ENCODE peak calls at places on chromosomes 16 and 17, in ten cellular contexts. S is AG09309, P is mucosa of descending colon, K is right lobe of liver, D is upper lobe of right lung, J is RWPE2, Y is heart left ventricle, L is MCF 10A, I is heart right ventricle, W is GM20000. M is an unnamed sample.

GRCh38 chr17:48472485-48473281 is 42.7 kb upstream of the SKAP1 start:
- DNase-seq in P (no peak), K (no peak), L (no peak), W (no peak), J (no peak), I (no peak), S (no peak), D (no peak), Y (no peak), M (no peak)

GRCh38 chr17:67605259-67605912 is 112.3 kb upstream of the NOL11 start:
- DNase-seq in W (no peak), L (no peak), K (peak; percentile 73), J (peak; percentile 11), P (no peak), D (no peak), Y (peak; percentile 79), S (no peak), I (peak; percentile 66), M (no peak)

GRCh38 chr17:44216173-44216572 is 3.3 kb downstream of the UBTF start:
- DNase-seq in P (no peak), I (no peak), K (no peak), S (no peak), W (peak; percentile 52), D (no peak), Y (no peak), J (no peak), L (no peak), M (no peak)

GRCh38 chr16:68744744-68745280 is 7.7 kb downstream of the CDH1 start:
- DNase-seq in D (peak; percentile 74), L (peak; percentile 64), Y (no peak), P (peak; percentile 72), I (no peak), W (no peak), K (peak; percentile 76), S (no peak), J (peak; percentile 92), M (no peak)

GRCh38 chr16:10111156-10111761 is 71.0 kb downstream of the GRIN2A start:
- DNase-seq in L (no peak), Y (no peak), J (no peak), K (no peak), S (no peak), D (no peak), P (no peak), I (no peak), W (no peak), M (no peak)

GRCh38 chr16:57147381-57148191 is 38.3 kb downstream of the PSME3IP1 start:
- DNase-seq in J (no peak), I (peak; percentile 61), P (no peak), D (no peak), L (no peak), Y (no peak), S (peak; percentile 51), W (peak; percentile 39), K (peak; percentile 44), M (peak; percentile 13)

GRCh38 chr16:63787014-63787413 is 1334.8 kb downstream of the CDH11 start:
- DNase-seq in I (no peak), D (no peak), S (no peak), K (no peak), L (peak; percentile 11), J (no peak), W (no peak), P (no peak), Y (no peak), M (no peak)

GRCh38 chr17:17749025-17749772 is 67.9 kb downstream of the RAI1 start:
- DNase-seq in J (no peak), P (no peak), K (no peak), L (no peak), I (peak; percentile 32), W (peak; percentile 55), D (no peak), Y (no peak), S (no peak), M (no peak)

GRCh38 chr16:88302666-88303065 is 80.1 kb upstream of the ZNF469 start:
- DNase-seq in P (no peak), W (no peak), K (no peak), I (no peak), J (no peak), Y (no peak), L (no peak), D (no peak), S (no peak), M (no peak)

GRCh38 chr16:86980644-86981043 is 336.5 kb downstream of the C16orf95 start:
- DNase-seq in S (no peak), I (no peak), J (no peak), Y (no peak), P (no peak), W (no peak), L (no peak), K (no peak), D (no peak), M (no peak)

GRCh38 chr17:78343099-78343432 is 16.8 kb downstream of the SOCS3 start:
- DNase-seq in Y (peak; percentile 84), S (no peak), K (no peak), J (no peak), W (no peak), I (peak; percentile 86), L (peak; percentile 85), P (peak; percentile 65), D (peak; percentile 80), M (no peak)

GRCh38 chr16:3952342-3953131 is 72.0 kb upstream of the CREBBP start:
- DNase-seq in L (peak; percentile 45), J (no peak), Y (peak; percentile 86), K (no peak), P (peak; percentile 41), S (no peak), W (no peak), D (peak; percentile 48), I (peak; percentile 85), M (no peak)

GRCh38 chr16:10828851-10829331 is 10.3 kb upstream of the TVP23A start:
- DNase-seq in J (no peak), K (peak; percentile 94), W (no peak), L (peak; percentile 99), P (peak; percentile 81), I (peak; percentile 93), D (peak; percentile 97), S (peak; percentile 64), Y (peak; percentile 96), M (peak; percentile 83)

GRCh38 chr17:10756146-10756545 is 26.3 kb upstream of the TMEM220 start:
- DNase-seq in S (no peak), D (no peak), W (no peak), I (no peak), Y (no peak), P (no peak), K (no peak), L (no peak), J (no peak), M (no peak)

GRCh38 chr17:10755592-10756127 is 25.8 kb upstream of the TMEM220 start:
- DNase-seq in I (no peak), K (no peak), Y (no peak), J (no peak), S (no peak), P (no peak), L (no peak), D (no peak), W (no peak), M (no peak)

GRCh38 chr17:10752696-10753095 is 22.9 kb upstream of the TMEM220 start:
- DNase-seq in Y (no peak), D (no peak), S (no peak), W (no peak), J (no peak), P (no peak), L (no peak), K (no peak), I (no peak), M (no peak)

GRCh38 chr17:10754861-10755591 is 25.2 kb upstream of the TMEM220 start:
- DNase-seq in S (no peak), I (no peak), Y (no peak), D (no peak), P (no peak), J (no peak), W (no peak), K (no peak), L (no peak), M (no peak)

GRCh38 chr17:10754109-10754508 is 24.3 kb upstream of the TMEM220 start:
- DNase-seq in P (peak; percentile 69), I (no peak), K (no peak), Y (no peak), J (no peak), L (peak; percentile 44), S (no peak), W (peak; percentile 40), D (no peak), M (no peak)
- TF ChIP-seq CTCF in P (no peak), I (peak; percentile 41), K (peak; percentile 33), Y (no peak), J (peak; percentile 40), L (peak; percentile 22), S (peak; percentile 43), W (peak; percentile 26), D (peak; percentile 18), M (no peak)

DNA sequence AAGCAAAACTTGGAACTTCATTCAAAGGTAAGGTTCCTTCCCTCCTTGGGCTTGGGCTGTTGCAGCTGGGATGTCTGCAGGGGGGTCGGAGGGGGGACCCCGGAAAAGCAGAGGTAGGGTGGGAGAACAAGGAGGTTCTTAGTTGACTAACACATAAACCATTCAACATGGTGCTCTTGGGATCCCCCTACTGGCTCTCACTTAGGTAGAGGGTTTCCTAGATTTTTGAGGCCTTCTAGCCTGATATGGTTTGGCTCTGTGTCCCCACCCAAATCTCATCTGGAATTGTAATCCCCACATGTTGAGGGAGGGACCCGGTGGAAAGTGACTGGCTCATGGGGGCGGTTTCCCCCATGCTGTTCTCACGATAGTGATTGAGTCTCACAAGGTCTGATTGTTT is 93.9 kb downstream of the RGS9 start:
- DNase-seq in J (no peak), I (no peak), Y (no peak), S (no peak), W (no peak), D (no peak), L (no peak), K (no peak), P (no peak), M (no peak)
- TF ChIP-seq CTCF in J (no peak), I (no peak), Y (no peak), S (no peak), W (no peak), D (no peak), L (no peak), K (no peak), P (no peak), M (no peak)

DNA sequence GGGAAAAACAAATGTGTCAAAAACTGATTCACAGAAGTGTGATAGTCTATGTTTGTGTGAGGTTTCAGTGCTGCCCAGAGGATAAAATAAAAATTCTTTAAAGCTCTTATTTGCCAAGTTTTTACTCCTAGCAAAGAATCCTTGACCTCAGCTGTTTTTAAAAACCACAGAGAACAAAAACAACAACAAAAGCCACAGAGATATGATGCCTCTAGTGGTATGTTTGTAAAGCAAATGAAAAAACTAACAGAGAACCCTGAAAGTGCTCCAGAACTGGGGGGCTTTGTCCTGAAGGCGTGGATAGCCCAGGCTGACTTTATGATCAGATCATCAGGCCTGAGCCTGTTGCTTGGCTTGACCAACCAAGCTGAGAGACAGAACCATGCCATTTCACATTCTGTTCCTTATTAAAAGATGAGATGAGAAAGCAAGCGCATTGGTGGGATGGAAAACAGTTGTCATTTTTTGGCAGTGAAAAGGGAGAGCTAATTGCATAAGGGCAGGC is 411.1 kb downstream of the CPPED1 start:
- DNase-seq in W (no peak), L (no peak), J (no peak), Y (no peak), S (no peak), I (no peak), K (no peak), D (no peak), P (no peak), M (no peak)
- TF ChIP-seq CTCF in W (no peak), L (no peak), J (no peak), Y (no peak), S (peak; percentile 8), I (no peak), K (no peak), D (peak; percentile 23), P (no peak), M (no peak)

GRCh38 chr17:56653877-56654276 is 60.4 kb downstream of the NOG start:
- DNase-seq in J (no peak), P (no peak), W (peak; percentile 74), S (no peak), L (peak; percentile 78), Y (no peak), I (no peak), D (no peak), K (no peak), M (no peak)
- TF ChIP-seq CTCF in J (peak; percentile 71), P (no peak), W (no peak), S (peak; percentile 42), L (peak; percentile 49), Y (peak; percentile 27), I (peak; percentile 26), D (peak; percentile 41), K (peak; percentile 31), M (no peak)

M was measured in omental fat pad.